ENCODE peak calls at places on chromosome 9, in four cellular contexts. S is left ventricle myocardium inferior; Z is prostate gland; P is CD8-positive, alpha-beta T cell. E is an unnamed sample.

GRCh38 chr9:85212887-85213286 is 528.9 kb downstream of the AGTPBP1 start:
- DNase-seq in P (no peak), Z (no peak), S (no peak), E (peak; percentile 48)

GRCh38 chr9:14326264-14326826 is 12.4 kb upstream of the NFIB start:
- DNase-seq in Z (peak; percentile 75), S (no peak), P (no peak), E (peak; percentile 63)

GRCh38 chr9:33404782-33405362 is 2.5 kb upstream of the AQP7 start:
- DNase-seq in Z (no peak), S (no peak), P (no peak), E (no peak)

GRCh38 chr9:129027685-129028191 is 393 bp downstream of the SH3GLB2 start:
- DNase-seq in S (peak; percentile 31), Z (no peak), P (peak; percentile 63), E (no peak)

GRCh38 chr9:137156567-137157375 is 13.1 kb downstream of the LRRC26 start:
- DNase-seq in P (peak; percentile 39), S (peak; percentile 30), Z (no peak), E (no peak)

GRCh38 chr9:38434833-38435232 is 10.6 kb upstream of the IGFBPL1 start:
- DNase-seq in Z (no peak), S (no peak), P (no peak), E (no peak)

GRCh38 chr9:78620303-78620702 is 323.4 kb downstream of the PSAT1 start:
- DNase-seq in P (no peak), Z (no peak), S (no peak), E (no peak)

GRCh38 chr9:18502546-18502945 is 28.6 kb downstream of the ADAMTSL1 start:
- DNase-seq in Z (no peak), P (no peak), S (no peak), E (no peak)

GRCh38 chr9:133513214-133514088 is 11.3 kb downstream of the MYMK start:
- DNase-seq in P (no peak), Z (no peak), S (no peak), E (no peak)

GRCh38 chr9:5468850-5469249 is 18.5 kb downstream of the CD274 start:
- DNase-seq in S (no peak), P (no peak), Z (no peak), E (no peak)

GRCh38 chr9:111108946-111109345 is 70.7 kb upstream of the LPAR1 start:
- DNase-seq in Z (no peak), P (no peak), S (no peak), E (peak; percentile 88)

GRCh38 chr9:135251996-135252760 is 164.7 kb downstream of the OLFM1 start:
- DNase-seq in Z (no peak), S (no peak), P (no peak), E (no peak)

GRCh38 chr9:137828527-137829259 is 48.9 kb upstream of the CACNA1B start:
- DNase-seq in S (no peak), Z (no peak), P (no peak), E (no peak)

GRCh38 chr9:91534374-91534773 is 110.7 kb upstream of the NFIL3 start:
- DNase-seq in P (no peak), S (no peak), Z (no peak), E (no peak)

GRCh38 chr9:16221822-16222547 is 648.5 kb downstream of the BNC2 start:
- DNase-seq in P (no peak), S (no peak), Z (no peak), E (peak; percentile 30)

GRCh38 chr9:137439158-137439714 is 1.9 kb downstream of the ENTPD8 start:
- DNase-seq in S (no peak), P (no peak), Z (no peak), E (no peak)

GRCh38 chr9:116349684-116350083 is 196.1 kb downstream of the PAPPA start:
- DNase-seq in S (no peak), Z (no peak), P (no peak), E (no peak)

GRCh38 chr9:135811796-135812195 is 95.5 kb downstream of the CAMSAP1 start:
- DNase-seq in S (no peak), Z (no peak), P (no peak), E (peak; percentile 45)

GRCh38 chr9:138050472-138051330 is 173.1 kb downstream of the CACNA1B start:
- DNase-seq in P (no peak), Z (no peak), S (no peak), E (no peak)

GRCh38 chr9:111986035-111986556 is 89.5 kb downstream of the UGCG start:
- DNase-seq in P (no peak), S (no peak), Z (no peak), E (no peak)

GRCh38 chr9:90546200-90546599 is 96.4 kb downstream of the DIRAS2 start:
- DNase-seq in Z (no peak), S (no peak), P (no peak), E (peak; percentile 71)

GRCh38 chr9:83957029-83957513 is 22.9 kb downstream of the HNRNPK start:
- DNase-seq in P (no peak), S (no peak), Z (no peak), E (no peak)
- H3K4me3 ChIP-seq in P (peak overlapping the region; percentile 90), S (peak overlapping the region; percentile 79), Z (peak overlapping the region; percentile 54), E (peak overlapping the region; percentile 55)

DNA sequence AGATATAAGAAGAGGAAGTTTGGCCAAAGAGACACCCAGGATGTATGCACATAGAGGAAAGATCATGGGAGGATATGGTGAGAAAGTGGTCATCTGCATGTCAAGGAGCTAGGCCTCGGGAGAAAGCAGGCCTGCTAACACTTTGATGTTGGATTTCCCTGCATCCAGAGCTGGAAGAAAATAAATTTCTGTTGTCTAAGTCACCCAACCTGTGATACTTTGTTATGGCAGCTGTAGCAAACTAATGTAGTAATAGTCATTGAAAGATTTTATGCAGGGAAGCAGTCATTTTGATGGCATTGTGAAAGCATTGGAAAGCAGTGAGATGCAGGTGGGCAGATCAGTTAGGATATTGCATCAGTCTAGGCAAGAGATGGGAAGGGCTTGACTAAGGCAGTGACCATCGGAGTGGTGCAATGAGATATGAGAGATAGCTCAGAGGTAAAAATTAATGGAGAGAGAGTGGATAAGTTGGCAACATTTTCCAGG is 24.5 kb upstream of the FOCAD start:
- DNase-seq in Z (no peak), P (no peak), S (no peak), E (no peak)
- H3K4me3 ChIP-seq in Z (no peak overlapping the region), P (no peak overlapping the region), S (peak overlapping the region; percentile 70), E (no peak overlapping the region)

GRCh38 chr9:36950389-36950788 is 83.7 kb downstream of the PAX5 start:
- DNase-seq in Z (no peak), S (no peak), P (no peak), E (no peak)
- H3K4me3 ChIP-seq in Z (no peak overlapping the region), S (no peak overlapping the region), P (no peak overlapping the region), E (no peak overlapping the region)

DNA sequence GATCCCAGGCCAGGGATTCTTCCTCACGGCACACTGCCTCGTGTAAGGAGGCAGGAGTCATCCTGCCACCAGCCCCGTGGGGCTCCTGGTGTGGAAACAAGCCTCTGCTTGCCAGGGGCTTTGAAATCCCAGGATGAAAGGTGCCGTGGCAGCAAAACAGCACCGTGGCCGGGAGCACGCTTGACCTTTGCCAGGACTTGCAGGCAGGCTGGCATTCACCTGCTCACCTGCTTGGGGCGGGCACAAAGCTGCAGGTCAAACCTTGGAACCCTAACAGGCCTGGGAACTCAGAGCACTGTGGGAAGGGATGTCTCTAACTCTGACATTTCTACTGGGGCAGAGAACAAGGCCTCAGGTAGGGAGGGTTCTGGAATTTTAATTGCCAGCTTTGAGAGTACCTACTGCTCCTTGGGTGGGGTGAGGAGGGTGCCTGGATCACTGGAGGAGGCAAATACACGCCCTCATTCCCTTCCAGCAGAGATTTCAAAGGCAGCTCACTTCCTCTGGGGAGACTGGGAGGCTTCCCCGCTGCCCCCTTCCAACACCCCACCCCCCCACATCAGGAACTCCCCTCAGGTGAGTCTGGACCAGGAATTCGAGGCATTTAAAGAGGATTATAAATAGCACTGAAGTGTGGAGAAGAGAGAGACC is 45.6 kb upstream of the STXBP1 start:
- DNase-seq in S (no peak), Z (peak; percentile 67), P (no peak), E (no peak)
- H3K4me3 ChIP-seq in S (peak overlapping the region; percentile 94), Z (peak overlapping the region; percentile 96), P (no peak overlapping the region), E (peak overlapping the region; percentile 95)